ENCODE peak calls at places on chromosome 13, in seven cellular contexts. F, L, I, C, Q, U and H are unnamed samples.

GRCh38 chr13:36163809-36164308 is 32.7 kb upstream of the DCLK1 start:
- DNase-seq in F (peak), L (no peak), I (no peak), C (peak), Q (peak), U (no peak), H (no peak)

GRCh38 chr13:97440598-97440997 is 6.6 kb downstream of the RAP2A start:
- DNase-seq in F (no peak), L (no peak), I (no peak), C (no peak), Q (no peak), U (no peak), H (no peak)

GRCh38 chr13:75935805-75936204 is 299.7 kb downstream of the LMO7 start:
- DNase-seq in F (no peak), L (no peak), I (no peak), C (no peak), Q (no peak), U (no peak), H (no peak)

GRCh38 chr13:48819889-48820288 is 155.8 kb upstream of the FNDC3A start:
- DNase-seq in F (no peak), L (no peak), I (no peak), C (no peak), Q (no peak), U (no peak), H (no peak)

GRCh38 chr13:98143157-98143553 is 261 bp downstream of the FARP1 start:
- DNase-seq in F (peak), L (peak), I (peak), C (no peak), Q (no peak), U (no peak), H (no peak)

GRCh38 chr13:29977721-29978120 is 127.3 kb upstream of the UBL3 start:
- DNase-seq in F (no peak), L (no peak), I (no peak), C (no peak), Q (no peak), U (no peak), H (no peak)

GRCh38 chr13:74554581-74555290 is 420.5 kb upstream of the KLF12 start:
- DNase-seq in F (no peak), L (no peak), I (no peak), C (no peak), Q (no peak), U (no peak), H (no peak)

GRCh38 chr13:32650705-32651311 is 64.6 kb downstream of the PDS5B start:
- DNase-seq in F (peak), L (peak), I (peak), C (no peak), Q (peak), U (peak), H (peak)

GRCh38 chr13:45207319-45207718 is 6.5 kb upstream of the KCTD4 start:
- DNase-seq in F (peak), L (no peak), I (no peak), C (no peak), Q (no peak), U (no peak), H (no peak)

GRCh38 chr13:19726611-19727010 is 56.1 kb downstream of the PSPC1 start:
- DNase-seq in F (no peak), L (no peak), I (no peak), C (no peak), Q (no peak), U (no peak), H (no peak)

GRCh38 chr13:99955747-99956472 is 15.7 kb downstream of the ZIC5 start:
- DNase-seq in F (no peak), L (peak), I (no peak), C (no peak), Q (no peak), U (no peak), H (peak)

GRCh38 chr13:24905242-24905641 is 141.3 kb downstream of the RNF17 start:
- DNase-seq in F (no peak), L (no peak), I (peak), C (no peak), Q (no peak), U (no peak), H (peak)

GRCh38 chr13:97249093-97249787 is 27.1 kb downstream of the MBNL2 start:
- DNase-seq in F (no peak), L (no peak), I (no peak), C (no peak), Q (no peak), U (no peak), H (no peak)

GRCh38 chr13:82717249-82717648 is 1165.0 kb downstream of the SLITRK1 start:
- DNase-seq in F (no peak), L (no peak), I (peak), C (no peak), Q (peak), U (no peak), H (peak)

GRCh38 chr13:23822252-23822824 is 66.9 kb downstream of the MIPEP start:
- DNase-seq in F (no peak), L (no peak), I (no peak), C (no peak), Q (no peak), U (no peak), H (no peak)

GRCh38 chr13:113882266-113882627 is 18.4 kb upstream of the GAS6 start:
- DNase-seq in F (no peak), L (no peak), I (no peak), C (no peak), Q (no peak), U (no peak), H (no peak)

GRCh38 chr13:103525530-103525929 is 459.3 kb upstream of the SLC10A2 start:
- DNase-seq in F (no peak), L (no peak), I (no peak), C (no peak), Q (no peak), U (no peak), H (no peak)

GRCh38 chr13:57311009-57311586 is 144.1 kb downstream of the PRR20E start:
- DNase-seq in F (no peak), L (no peak), I (no peak), C (no peak), Q (no peak), U (no peak), H (no peak)

GRCh38 chr13:37226966-37227365 is 121.5 kb upstream of the CSNK1A1L start:
- DNase-seq in F (no peak), L (no peak), I (no peak), C (peak), Q (peak), U (no peak), H (no peak)

GRCh38 chr13:101457176-101457575 is 4.7 kb downstream of the ITGBL1 start:
- DNase-seq in F (no peak), L (no peak), I (no peak), C (no peak), Q (no peak), U (no peak), H (no peak)

GRCh38 chr13:43573787-43574562 is 212.8 kb downstream of the ENOX1 start:
- DNase-seq in F (no peak), L (no peak), I (no peak), C (no peak), Q (no peak), U (no peak), H (no peak)

GRCh38 chr13:35093356-35093755 is 151.3 kb downstream of the NBEA start:
- DNase-seq in F (no peak), L (no peak), I (no peak), C (no peak), Q (no peak), U (no peak), H (no peak)

GRCh38 chr13:114053026-114053425 is 79.2 kb upstream of the C13orf46 start:
- DNase-seq in F (no peak), L (no peak), I (no peak), C (no peak), Q (peak), U (no peak), H (no peak)

GRCh38 chr13:109036091-109036490 is 406.7 kb downstream of the MYO16 start:
- DNase-seq in F (no peak), L (no peak), I (no peak), C (no peak), Q (no peak), U (no peak), H (no peak)

GRCh38 chr13:73146705-73147104 is 87.9 kb downstream of the KLF5 start:
- DNase-seq in F (no peak), L (no peak), I (no peak), C (no peak), Q (no peak), U (no peak), H (no peak)

GRCh38 chr13:19959831-19960672 is 1.5 kb downstream of the ZMYM2 start:
- DNase-seq in F (peak), L (peak), I (peak), C (peak), Q (peak), U (peak), H (peak)

GRCh38 chr13:110524484-110525254 is 36.9 kb downstream of the RAB20 start:
- DNase-seq in F (peak), L (no peak), I (no peak), C (no peak), Q (peak), U (peak), H (no peak)

GRCh38 chr13:43390101-43390500 is 366.7 kb downstream of the DNAJC15 start:
- DNase-seq in F (no peak), L (no peak), I (no peak), C (no peak), Q (no peak), U (no peak), H (no peak)

GRCh38 chr13:112897603-112897955 is 71.4 kb upstream of the MCF2L start:
- DNase-seq in F (no peak), L (no peak), I (no peak), C (no peak), Q (no peak), U (no peak), H (no peak)

GRCh38 chr13:40352385-40352778 is 314.1 kb downstream of the FOXO1 start:
- DNase-seq in F (no peak), L (no peak), I (no peak), C (no peak), Q (no peak), U (no peak), H (no peak)

GRCh38 chr13:83880275-83881027 is 1.8 kb downstream of the SLITRK1 start:
- DNase-seq in F (no peak), L (no peak), I (no peak), C (no peak), Q (no peak), U (no peak), H (no peak)

GRCh38 chr13:71922191-71922590 is 55.2 kb upstream of the DACH1 start:
- DNase-seq in F (no peak), L (no peak), I (no peak), C (no peak), Q (no peak), U (no peak), H (peak)

GRCh38 chr13:75330770-75331169 is 151.2 kb downstream of the TBC1D4 start:
- DNase-seq in F (no peak), L (no peak), I (no peak), C (no peak), Q (no peak), U (no peak), H (no peak)

GRCh38 chr13:30581582-30581981 is 36.1 kb upstream of the USPL1 start:
- DNase-seq in F (no peak), L (peak), I (peak), C (no peak), Q (no peak), U (peak), H (no peak)

GRCh38 chr13:74092711-74093110 is 41.5 kb downstream of the KLF12 start:
- DNase-seq in F (peak), L (no peak), I (no peak), C (no peak), Q (no peak), U (no peak), H (no peak)